ENCODE peak calls at places on chromosomes 7 and 10, in four cellular contexts. N, I, T and L are unnamed samples.

GRCh38 chr7:32958046-32959025 is 1.1 kb downstream of the FKBP9 start:
- DNase-seq in N (peak; percentile 39), T (peak; percentile 66), I (no peak), L (peak; percentile 58)

GRCh38 chr7:95545007-95545615 is 51.2 kb downstream of the PDK4 start:
- DNase-seq in T (peak; percentile 84), N (peak; percentile 29), I (no peak), L (peak; percentile 68)

GRCh38 chr7:141151726-141152125 is 77.9 kb downstream of the TMEM178B start:
- DNase-seq in N (no peak), T (no peak), I (no peak), L (no peak)

GRCh38 chr7:100363098-100363497 is 5.2 kb downstream of the PILRB start:
- DNase-seq in T (no peak), I (no peak), N (no peak), L (no peak)

GRCh38 chr10:130740166-130740565 is 571.4 kb downstream of the TCERG1L start:
- DNase-seq in I (no peak), T (no peak), N (no peak), L (no peak)

GRCh38 chr7:124720195-124720594 is 45.4 kb downstream of the GPR37 start:
- DNase-seq in N (no peak), T (no peak), I (no peak), L (no peak)

GRCh38 chr7:8384901-8385300 is 48.5 kb upstream of the NXPH1 start:
- DNase-seq in N (no peak), T (no peak), I (no peak), L (no peak)

GRCh38 chr10:121910673-121911420 is 17.0 kb downstream of the ATE1 start:
- DNase-seq in T (no peak), I (peak; percentile 5), N (no peak), L (no peak)

GRCh38 chr10:61779950-61780659 is 117.4 kb downstream of the CABCOCO1 start:
- DNase-seq in I (no peak), T (peak; percentile 93), N (no peak), L (peak; percentile 43)

GRCh38 chr7:142441074-142441403 is 183.2 kb upstream of the PRSS58 start:
- DNase-seq in T (no peak), N (no peak), I (no peak), L (no peak)

GRCh38 chr7:122983261-122983660 is 12.2 kb downstream of the TAS2R16 start:
- DNase-seq in N (no peak), I (no peak), T (no peak), L (no peak)